ENCODE peak calls at places on chromosome 18, in four cellular contexts. K is BE2C; R is CD8-positive, alpha-beta T cell; O is B cell. E is an unnamed sample.

GRCh38 chr18:63339920-63340484 is 20.4 kb upstream of the BCL2 start:
- DNase-seq in K (peak), R (no peak), O (no peak), E (no peak)

GRCh38 chr18:60984496-60984895 is 348.7 kb upstream of the CDH20 start:
- DNase-seq in K (no peak), R (no peak), O (no peak), E (no peak)

GRCh38 chr18:71878226-71878625 is 665.9 kb downstream of the CBLN2 start:
- DNase-seq in K (no peak), R (no peak), O (no peak), E (no peak)

GRCh38 chr18:3525870-3526420 is 76.0 kb downstream of the TGIF1 start:
- DNase-seq in K (no peak), R (peak), O (peak), E (peak)

GRCh38 chr18:79677221-79677620 is 2.4 kb upstream of the CTDP1 start:
- DNase-seq in K (no peak), R (no peak), O (no peak), E (no peak)

GRCh38 chr18:67662996-67663395 is 146.5 kb upstream of the DSEL start:
- DNase-seq in K (no peak), R (no peak), O (no peak), E (no peak)

GRCh38 chr18:29664278-29665021 is 1378.1 kb downstream of the DSC3 start:
- DNase-seq in K (no peak), R (no peak), O (no peak), E (no peak)

GRCh38 chr18:70190529-70190928 is 15.0 kb downstream of the RTTN start:
- DNase-seq in K (no peak), R (no peak), O (no peak), E (no peak)

GRCh38 chr18:37564796-37565137 is 831 bp downstream of the CELF4 start:
- DNase-seq in K (no peak), R (no peak), O (no peak), E (no peak)

GRCh38 chr18:12452801-12453200 is 45.1 kb downstream of the PRELID3A start:
- DNase-seq in K (no peak), R (no peak), O (no peak), E (no peak)

GRCh38 chr18:6741290-6741689 is 11.8 kb downstream of the ARHGAP28 start:
- DNase-seq in K (no peak), R (no peak), O (no peak), E (no peak)

GRCh38 chr18:70373062-70373519 is 84.2 kb downstream of the SOCS6 start:
- DNase-seq in K (no peak), R (no peak), O (no peak), E (no peak)

GRCh38 chr18:59024829-59025228 is 114.9 kb upstream of the SEC11C start:
- DNase-seq in K (no peak), R (no peak), O (no peak), E (no peak)

GRCh38 chr18:51211552-51211951 is 14.1 kb upstream of the MEX3C start:
- DNase-seq in K (no peak), R (no peak), O (no peak), E (peak)

GRCh38 chr18:77061946-77062517 is 70.6 kb downstream of the MBP start:
- DNase-seq in K (no peak), R (no peak), O (peak), E (peak)
- TF ChIP-seq CTCF in K (no peak), R (no peak), O (no peak), E (no peak)

DNA sequence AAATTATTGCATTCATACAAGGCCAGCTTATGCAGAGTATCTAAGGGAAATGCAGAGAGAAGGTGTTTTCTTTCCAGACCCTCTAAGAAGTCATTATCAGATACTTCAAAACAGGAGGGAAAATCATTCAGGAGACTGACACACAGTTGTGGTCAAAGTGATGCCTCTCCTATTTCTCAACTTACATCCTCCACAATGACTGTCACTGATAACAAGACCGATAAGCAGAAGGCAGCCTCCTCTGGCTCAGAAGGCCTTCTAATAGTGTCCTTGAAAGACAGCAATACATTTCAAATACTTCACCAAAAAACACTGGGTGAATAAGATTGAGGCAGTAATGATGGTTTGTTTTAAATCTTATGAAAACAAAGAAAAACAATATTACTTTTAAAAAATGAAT is 199.7 kb downstream of the PIEZO2 start:
- DNase-seq in K (no peak), R (no peak), O (no peak), E (no peak)
- TF ChIP-seq CTCF in K (no peak), R (no peak), O (no peak), E (no peak)

GRCh38 chr18:56210466-56210865 is 427.9 kb downstream of the TXNL1 start:
- DNase-seq in K (no peak), R (no peak), O (no peak), E (no peak)
- TF ChIP-seq CTCF in K (no peak), R (no peak), O (no peak), E (no peak)

DNA sequence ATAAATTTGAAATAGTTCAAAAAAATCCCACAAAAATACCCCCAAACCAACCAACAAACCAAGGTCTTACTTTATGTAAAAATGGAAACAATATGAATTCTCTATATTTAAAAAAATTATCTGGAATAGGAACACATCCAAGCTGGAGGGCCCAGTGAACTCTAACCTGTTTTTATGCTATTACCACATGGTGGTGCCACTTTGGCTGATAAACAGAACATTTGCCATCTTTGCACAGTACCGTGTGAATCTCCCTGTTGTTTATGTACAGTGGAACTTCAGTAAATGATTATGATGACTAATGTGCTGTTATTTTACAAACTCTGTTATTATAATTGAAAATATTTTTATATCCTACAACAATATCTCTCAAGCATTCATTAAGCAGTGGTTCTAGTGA is 145.3 kb upstream of the SMAD7 start:
- DNase-seq in K (no peak), R (no peak), O (no peak), E (no peak)
- TF ChIP-seq CTCF in K (no peak), R (no peak), O (no peak), E (no peak)

GRCh38 chr18:21489119-21489750 is 111.3 kb downstream of the ESCO1 start:
- DNase-seq in K (peak), R (no peak), O (no peak), E (no peak)
- TF ChIP-seq CTCF in K (peak), R (peak), O (peak), E (peak)

GRCh38 chr18:8745355-8746014 is 40.1 kb downstream of the MTCL1 start:
- DNase-seq in K (no peak), R (no peak), O (no peak), E (no peak)

GRCh38 chr18:8742382-8743361 is 37.3 kb downstream of the MTCL1 start:
- DNase-seq in K (no peak), R (no peak), O (no peak), E (no peak)

GRCh38 chr18:8744038-8744437 is 38.7 kb downstream of the MTCL1 start:
- DNase-seq in K (no peak), R (no peak), O (no peak), E (no peak)

GRCh38 chr18:8747440-8747937 is 42.1 kb downstream of the MTCL1 start:
- DNase-seq in K (no peak), R (no peak), O (no peak), E (no peak)

GRCh38 chr18:8744656-8745055 is 39.3 kb downstream of the MTCL1 start:
- DNase-seq in K (no peak), R (peak), O (no peak), E (no peak)
- TF ChIP-seq CTCF in K (no peak), R (no peak), O (no peak), E (no peak)

GRCh38 chr18:76130845-76131244 is 364.2 kb downstream of the ZNF516 start:
- DNase-seq in K (no peak), R (no peak), O (no peak), E (no peak)

GRCh38 chr18:76131738-76132137 is 363.3 kb downstream of the ZNF516 start:
- DNase-seq in K (no peak), R (no peak), O (no peak), E (no peak)

GRCh38 chr18:76121049-76121448 is 374.0 kb downstream of the ZNF516 start:
- DNase-seq in K (no peak), R (no peak), O (no peak), E (no peak)

DNA sequence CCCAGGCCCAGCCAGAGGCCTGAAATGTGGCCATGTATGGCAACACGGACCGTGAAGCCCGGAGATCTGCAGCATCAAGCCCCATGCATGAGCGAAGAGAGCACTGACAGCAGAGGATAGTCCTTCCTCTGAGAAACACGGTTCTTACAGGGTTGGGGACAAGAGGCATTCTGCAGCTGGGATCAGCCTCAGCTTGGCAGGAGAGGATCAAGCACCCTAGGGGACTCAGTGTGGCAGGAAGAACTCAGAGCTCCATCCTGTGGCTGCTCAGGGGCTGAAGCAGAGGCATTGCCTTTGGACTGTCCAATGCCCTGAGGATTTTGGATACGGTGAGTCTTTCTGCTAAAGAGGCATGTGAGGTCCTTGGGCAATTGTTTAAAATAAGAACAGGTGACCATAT is 368.7 kb downstream of the ZNF516 start:
- DNase-seq in K (no peak), R (no peak), O (no peak), E (no peak)
- TF ChIP-seq CTCF in K (no peak), R (no peak), O (no peak), E (no peak)

GRCh38 chr18:73545497-73545896 is 602.1 kb downstream of the FBXO15 start:
- DNase-seq in K (no peak), R (no peak), O (no peak), E (no peak)

GRCh38 chr18:73556904-73557303 is 590.7 kb downstream of the FBXO15 start:
- DNase-seq in K (no peak), R (no peak), O (no peak), E (no peak)

GRCh38 chr18:73552171-73552570 is 595.5 kb downstream of the FBXO15 start:
- DNase-seq in K (no peak), R (no peak), O (no peak), E (no peak)

GRCh38 chr18:73549236-73549635 is 598.4 kb downstream of the FBXO15 start:
- DNase-seq in K (no peak), R (no peak), O (no peak), E (no peak)

GRCh38 chr18:73551211-73551610 is 596.4 kb downstream of the FBXO15 start:
- DNase-seq in K (no peak), R (no peak), O (no peak), E (no peak)
- TF ChIP-seq CTCF in K (no peak), R (no peak), O (no peak), E (no peak)

DNA sequence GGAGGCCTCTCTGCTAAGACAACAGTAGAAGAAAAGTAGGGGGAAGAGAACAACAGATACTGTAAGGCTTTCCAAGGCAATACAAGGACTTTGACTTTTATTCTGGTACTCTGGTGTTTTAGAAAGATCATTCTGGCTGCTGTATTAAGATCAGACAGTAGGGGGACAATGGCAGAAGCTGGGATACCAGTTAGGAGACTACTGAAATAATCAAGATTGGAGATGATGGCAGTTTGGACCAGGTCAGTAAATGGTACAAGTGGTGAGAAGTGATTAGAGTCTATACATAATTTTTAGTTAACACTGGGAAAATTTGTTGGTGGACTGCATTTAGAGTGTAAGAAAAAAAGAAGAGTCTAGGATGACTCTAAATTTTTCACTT is 139.7 kb downstream of the ROCK1 start:
- DNase-seq in K (no peak), R (no peak), O (no peak), E (no peak)
- TF ChIP-seq CTCF in K (peak), R (peak), O (peak), E (peak)